ENCODE peak calls at places on chromosome 3, in five cellular contexts. R, Z, P, W and O are unnamed samples.

GRCh38 chr3:16304065-16305010 is 39.3 kb downstream of the OXNAD1 start:
- DNase-seq in P (no peak), W (no peak), R (no peak), Z (no peak), O (no peak)

GRCh38 chr3:149648525-149648924 is 9.3 kb downstream of the WWTR1 start:
- DNase-seq in P (no peak), W (no peak), R (no peak), Z (no peak), O (no peak)

GRCh38 chr3:122146466-122146865 is 37.0 kb upstream of the CASR start:
- DNase-seq in R (no peak), Z (no peak), W (no peak), P (peak), O (no peak)

GRCh38 chr3:11671648-11672100 is 28.0 kb upstream of the VGLL4 start:
- DNase-seq in P (peak), R (peak), W (no peak), Z (no peak), O (no peak)

GRCh38 chr3:190064112-190064511 is 56.6 kb downstream of the P3H2 start:
- DNase-seq in P (no peak), Z (no peak), R (no peak), W (no peak), O (no peak)

GRCh38 chr3:31410411-31410810 is 122.3 kb upstream of the STT3B start:
- DNase-seq in P (no peak), W (no peak), Z (no peak), R (no peak), O (no peak)

GRCh38 chr3:31882895-31883294 is 98.2 kb downstream of the OSBPL10 start:
- DNase-seq in P (no peak), Z (no peak), W (no peak), R (no peak), O (no peak)

GRCh38 chr3:121748638-121749275 is 784 bp downstream of the GOLGB1 start:
- DNase-seq in R (no peak), P (no peak), W (no peak), Z (peak), O (peak)

GRCh38 chr3:71063768-71064287 is 519.7 kb downstream of the FOXP1 start:
- DNase-seq in R (no peak), W (no peak), Z (peak), P (no peak), O (no peak)

GRCh38 chr3:189909139-189909538 is 211.6 kb downstream of the P3H2 start:
- DNase-seq in P (no peak), W (no peak), Z (no peak), R (no peak), O (no peak)

GRCh38 chr3:98599647-98600411 is 6.4 kb upstream of the CPOX start:
- DNase-seq in W (no peak), P (no peak), Z (peak), R (no peak), O (no peak)

GRCh38 chr3:15102256-15102655 is 3.3 kb upstream of the RBSN start:
- DNase-seq in Z (no peak), W (no peak), P (no peak), R (no peak), O (no peak)

GRCh38 chr3:188448813-188449212 is 294.9 kb downstream of the LPP start:
- DNase-seq in P (no peak), Z (no peak), R (no peak), W (no peak), O (no peak)

GRCh38 chr3:109563149-109563548 is 225.8 kb upstream of the DPPA4 start:
- DNase-seq in P (no peak), Z (no peak), R (no peak), W (no peak), O (no peak)

GRCh38 chr3:44976002-44976815 is at the start of the genes EXOSC7 and ZDHHC3:
- DNase-seq in R (peak), Z (peak), P (no peak), W (peak), O (peak)

GRCh38 chr3:176430244-176430893 is 766.9 kb downstream of the TBL1XR1 start:
- DNase-seq in Z (peak), W (peak), P (no peak), R (no peak), O (peak)

GRCh38 chr3:143222505-143222904 is 102.9 kb downstream of the CHST2 start:
- DNase-seq in W (no peak), P (no peak), Z (no peak), R (no peak), O (no peak)

GRCh38 chr3:133931084-133931483 is 35.4 kb upstream of the RAB6B start:
- DNase-seq in W (no peak), Z (no peak), R (peak), P (no peak), O (no peak)

GRCh38 chr3:114608293-114608692 is 314.5 kb downstream of the TIGIT start:
- DNase-seq in P (no peak), W (no peak), Z (no peak), R (no peak), O (no peak)

GRCh38 chr3:55523471-55523870 is 36.4 kb upstream of the WNT5A start:
- DNase-seq in Z (no peak), W (no peak), R (no peak), P (no peak), O (no peak)

GRCh38 chr3:185933374-185933950 is 4.4 kb downstream of the TRA2B start:
- DNase-seq in Z (no peak), R (no peak), P (no peak), W (no peak), O (no peak)

GRCh38 chr3:90080988-90081387 is 973.6 kb downstream of the EPHA3 start:
- DNase-seq in W (peak), Z (no peak), P (no peak), R (no peak), O (no peak)

GRCh38 chr3:101181801-101182200 is 138.6 kb downstream of the IMPG2 start:
- DNase-seq in W (no peak), P (no peak), Z (no peak), R (no peak), O (no peak)

GRCh38 chr3:63908081-63908736 is 4.0 kb downstream of the SCAANT1 start:
- DNase-seq in R (no peak), Z (peak), P (no peak), W (no peak), O (peak)

GRCh38 chr3:127610105-127610504 is 11.9 kb downstream of the MCM2 start:
- DNase-seq in R (no peak), W (no peak), P (no peak), Z (no peak), O (no peak)

GRCh38 chr3:72487078-72487765 is 361.0 kb downstream of the SHQ1 start:
- DNase-seq in P (no peak), R (no peak), Z (peak), W (no peak), O (peak)

GRCh38 chr3:79032686-79033318 is 735.0 kb downstream of the ROBO1 start:
- DNase-seq in Z (peak), P (no peak), W (no peak), R (no peak), O (peak)

GRCh38 chr3:7288133-7288532 is 427.2 kb downstream of the GRM7 start:
- DNase-seq in W (no peak), Z (no peak), P (no peak), R (no peak), O (no peak)

GRCh38 chr3:128524374-128525299 is 31.6 kb upstream of the GATA2 start:
- DNase-seq in W (no peak), P (no peak), Z (no peak), R (no peak), O (no peak)

GRCh38 chr3:49805367-49805782 is 2.3 kb downstream of the INKA1 start:
- DNase-seq in P (no peak), R (no peak), Z (no peak), W (no peak), O (no peak)

GRCh38 chr3:72444642-72445223 is 403.5 kb downstream of the SHQ1 start:
- DNase-seq in W (no peak), P (no peak), R (no peak), Z (no peak), O (no peak)

GRCh38 chr3:27681249-27681748 is 40.8 kb downstream of the EOMES start:
- DNase-seq in R (no peak), Z (peak), W (peak), P (peak), O (peak)

GRCh38 chr3:25427155-25428002 is 684 bp upstream of the RARB start:
- DNase-seq in P (no peak), W (no peak), Z (peak), R (no peak), O (no peak)

GRCh38 chr3:70992131-70992530 is 591.4 kb downstream of the FOXP1 start:
- DNase-seq in Z (no peak), P (no peak), W (no peak), R (no peak), O (no peak)

GRCh38 chr3:126664591-126665214 is 9.8 kb upstream of the TXNRD3 start:
- DNase-seq in R (no peak), W (no peak), Z (peak), P (no peak), O (no peak)

GRCh38 chr3:39668420-39668819 is 141.0 kb upstream of the MYRIP start:
- DNase-seq in R (no peak), W (peak), P (no peak), Z (peak), O (peak)

GRCh38 chr3:169661567-169662214 is 1.8 kb downstream of the MECOM start:
- DNase-seq in P (no peak), W (no peak), R (peak), Z (no peak), O (peak)

GRCh38 chr3:101865751-101866509 is 16.6 kb downstream of the NFKBIZ start:
- DNase-seq in R (no peak), W (no peak), Z (no peak), P (no peak), O (peak)

GRCh38 chr3:53486961-53487654 is 7.3 kb upstream of the CACNA1D start:
- DNase-seq in Z (no peak), P (no peak), R (no peak), W (no peak), O (no peak)
- TF ChIP-seq SUZ12 in Z (no peak), P (no peak), R (no peak), W (no peak), O (no peak)

DNA sequence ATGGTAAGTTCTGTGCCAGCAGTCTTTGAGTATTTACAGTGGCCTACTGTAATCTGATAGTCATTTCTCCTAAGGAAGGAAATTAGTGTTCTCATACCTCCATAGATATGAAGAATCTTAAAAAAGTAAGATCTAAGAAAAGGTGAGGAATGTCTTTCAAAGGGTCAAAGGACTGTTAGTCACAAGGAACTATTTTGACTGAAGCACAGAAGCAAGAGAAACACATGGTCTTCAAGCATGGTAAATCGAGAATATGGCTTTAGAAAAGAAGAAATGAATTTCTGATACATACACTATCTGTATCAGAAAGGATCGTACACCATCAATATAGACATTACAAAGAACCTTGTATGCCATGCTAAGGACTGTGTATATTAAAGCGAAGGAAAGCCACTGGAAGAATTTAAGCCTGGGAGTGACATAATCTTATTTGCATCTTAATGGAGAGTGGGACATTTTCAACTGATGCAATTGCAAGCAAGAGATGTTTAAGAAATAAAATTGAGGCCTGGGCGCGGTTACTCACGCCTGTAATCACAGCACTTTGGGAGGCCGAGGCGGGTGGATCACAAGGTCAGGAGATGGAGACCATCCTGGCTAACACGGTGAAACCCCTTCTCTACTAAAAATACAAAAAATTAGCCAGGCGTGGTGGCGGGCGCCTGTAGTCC is 5.5 kb upstream of the ACAP2 start:
- DNase-seq in Z (no peak), R (no peak), P (no peak), W (no peak), O (no peak)
- TF ChIP-seq SUZ12 in Z (no peak), R (no peak), P (no peak), W (no peak), O (no peak)

GRCh38 chr3:195124378-195124985 is 146.5 kb downstream of the XXYLT1 start:
- DNase-seq in Z (no peak), P (no peak), R (no peak), W (no peak), O (no peak)

GRCh38 chr3:195122261-195122660 is 148.7 kb downstream of the XXYLT1 start:
- DNase-seq in Z (no peak), P (no peak), R (no peak), W (no peak), O (no peak)

GRCh38 chr3:195125646-195126045 is 145.3 kb downstream of the XXYLT1 start:
- DNase-seq in W (no peak), R (no peak), Z (no peak), P (no peak), O (no peak)

GRCh38 chr3:195126073-195126605 is 144.8 kb downstream of the XXYLT1 start:
- DNase-seq in W (no peak), R (no peak), P (no peak), Z (no peak), O (no peak)

GRCh38 chr3:195123196-195123805 is 147.7 kb downstream of the XXYLT1 start:
- DNase-seq in Z (no peak), W (no peak), P (no peak), R (no peak), O (peak)
- TF ChIP-seq SUZ12 in Z (no peak), W (no peak), P (no peak), R (no peak), O (no peak)

DNA sequence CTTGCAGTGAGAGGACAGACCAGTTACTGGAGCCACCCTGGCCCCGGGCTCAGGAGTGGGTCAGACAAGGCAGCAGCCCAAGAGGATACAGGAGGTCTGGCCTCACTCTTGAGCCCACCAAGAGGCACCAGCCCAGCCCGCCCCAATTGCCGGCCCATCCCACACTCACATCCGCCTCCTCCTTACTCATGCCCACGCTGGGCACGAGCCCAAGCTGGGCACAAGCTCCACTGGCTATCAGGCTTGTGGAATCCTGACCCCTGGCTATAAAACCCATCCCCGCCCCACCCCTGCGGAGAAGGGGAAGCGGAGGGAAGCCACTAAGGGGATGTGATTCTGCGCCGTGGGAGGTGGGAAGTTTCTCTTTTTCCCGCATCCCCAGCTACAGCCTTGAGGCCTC is 25.9 kb downstream of the ADCY5 start:
- DNase-seq in P (no peak), Z (no peak), R (no peak), W (no peak), O (no peak)
- TF ChIP-seq SUZ12 in P (no peak), Z (no peak), R (no peak), W (no peak), O (no peak)

DNA sequence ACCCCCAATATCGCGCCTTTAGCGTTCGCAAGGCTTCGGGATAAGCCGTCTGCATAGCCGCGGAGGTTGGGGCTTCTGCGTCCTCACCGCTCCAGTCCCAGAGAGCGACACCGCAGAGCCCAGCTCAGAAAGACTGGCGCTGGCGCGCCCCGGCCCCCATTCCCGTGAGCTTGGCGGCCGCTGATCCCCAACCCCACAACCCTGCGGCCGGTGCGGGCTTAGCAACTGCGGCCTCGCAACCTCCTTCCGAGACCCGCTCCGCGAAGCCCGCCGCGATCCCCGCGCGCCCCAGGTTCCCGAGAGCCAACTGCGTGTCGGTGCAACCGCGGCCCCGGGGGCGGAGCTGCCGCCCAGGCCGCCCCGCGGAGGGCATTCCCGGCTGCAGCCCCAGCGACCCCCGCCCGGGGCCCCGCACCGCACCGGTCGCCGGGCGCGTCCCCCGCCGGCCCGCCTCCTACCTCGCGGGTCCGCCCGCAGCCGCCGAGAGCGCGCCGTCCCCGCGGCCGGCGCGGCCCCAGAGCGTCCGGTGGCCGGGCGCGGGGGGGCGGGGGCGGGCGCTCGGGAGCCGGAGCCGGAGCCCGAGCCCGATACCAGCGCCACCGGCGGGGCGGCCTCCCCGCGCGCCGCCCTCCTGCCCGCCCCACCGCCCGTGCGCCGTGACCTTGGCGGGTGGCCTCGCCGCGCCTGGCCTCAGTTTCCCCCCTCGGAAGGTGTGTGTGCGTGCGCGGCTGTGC is 79.4 kb downstream of the IQSEC1 start:
- DNase-seq in R (peak), Z (no peak), W (peak), P (no peak), O (peak)
- TF ChIP-seq SUZ12 in R (peak), Z (no peak), W (no peak), P (no peak), O (no peak)